ENCODE peak calls at places on chromosomes 16 and 17, in eight cellular contexts. One of them, this sample, is unnamed.

GRCh38 chr16:555528-556478 is 4.4 kb upstream of the PRR35 start:
- DNase-seq in putamen: no peak
- DNase-seq in lower leg skin: no peak
- DNase-seq in stomach: no peak
- DNase-seq in CD8-positive, alpha-beta T cell: no peak
- DNase-seq in heart right ventricle: no peak
- DNase-seq in CD4-positive, alpha-beta T cell: no peak
- DNase-seq in NCI-H1436: no peak
- DNase-seq in this sample: no peak

GRCh38 chr17:73187203-73187769 is 5.6 kb upstream of the COG1 start:
- DNase-seq in putamen: no peak
- DNase-seq in lower leg skin: no peak
- DNase-seq in stomach: peak
- DNase-seq in CD8-positive, alpha-beta T cell: no peak
- DNase-seq in heart right ventricle: no peak
- DNase-seq in CD4-positive, alpha-beta T cell: no peak
- DNase-seq in NCI-H1436: no peak
- DNase-seq in this sample: no peak

GRCh38 chr16:89341697-89342694 is 124.5 kb downstream of the ZNF778 start:
- DNase-seq in putamen: no peak
- DNase-seq in lower leg skin: no peak
- DNase-seq in stomach: no peak
- DNase-seq in CD8-positive, alpha-beta T cell: peak
- DNase-seq in heart right ventricle: no peak
- DNase-seq in CD4-positive, alpha-beta T cell: no peak
- DNase-seq in NCI-H1436: no peak
- DNase-seq in this sample: no peak

GRCh38 chr17:8846768-8847211 is 20.7 kb downstream of the PIK3R6 start:
- DNase-seq in putamen: peak
- DNase-seq in lower leg skin: no peak
- DNase-seq in stomach: no peak
- DNase-seq in CD8-positive, alpha-beta T cell: no peak
- DNase-seq in heart right ventricle: no peak
- DNase-seq in CD4-positive, alpha-beta T cell: no peak
- DNase-seq in NCI-H1436: no peak
- DNase-seq in this sample: peak

GRCh38 chr16:55253987-55254386 is 70.0 kb upstream of the IRX6 start:
- DNase-seq in putamen: no peak
- DNase-seq in lower leg skin: no peak
- DNase-seq in stomach: no peak
- DNase-seq in CD8-positive, alpha-beta T cell: no peak
- DNase-seq in heart right ventricle: no peak
- DNase-seq in CD4-positive, alpha-beta T cell: no peak
- DNase-seq in NCI-H1436: no peak
- DNase-seq in this sample: no peak

GRCh38 chr16:72823961-72824490 is 223.9 kb downstream of the ZFHX3 start:
- DNase-seq in putamen: no peak
- DNase-seq in lower leg skin: no peak
- DNase-seq in stomach: no peak
- DNase-seq in CD8-positive, alpha-beta T cell: no peak
- DNase-seq in heart right ventricle: no peak
- DNase-seq in CD4-positive, alpha-beta T cell: no peak
- DNase-seq in NCI-H1436: no peak
- DNase-seq in this sample: no peak

GRCh38 chr16:12611006-12611477 is 192.6 kb downstream of the CPPED1 start:
- DNase-seq in putamen: no peak
- DNase-seq in lower leg skin: no peak
- DNase-seq in stomach: no peak
- DNase-seq in CD8-positive, alpha-beta T cell: no peak
- DNase-seq in heart right ventricle: no peak
- DNase-seq in CD4-positive, alpha-beta T cell: no peak
- DNase-seq in NCI-H1436: no peak
- DNase-seq in this sample: no peak

GRCh38 chr16:20884240-20884556 is 16.0 kb downstream of the DCUN1D3 start:
- DNase-seq in putamen: no peak
- DNase-seq in lower leg skin: no peak
- DNase-seq in stomach: no peak
- DNase-seq in CD8-positive, alpha-beta T cell: no peak
- DNase-seq in heart right ventricle: no peak
- DNase-seq in CD4-positive, alpha-beta T cell: no peak
- DNase-seq in NCI-H1436: no peak
- DNase-seq in this sample: no peak

GRCh38 chr17:68441064-68441770 is 16.1 kb downstream of the WIPI1 start:
- DNase-seq in putamen: no peak
- DNase-seq in lower leg skin: peak
- DNase-seq in stomach: no peak
- DNase-seq in CD8-positive, alpha-beta T cell: no peak
- DNase-seq in heart right ventricle: no peak
- DNase-seq in CD4-positive, alpha-beta T cell: no peak
- DNase-seq in NCI-H1436: no peak
- DNase-seq in this sample: no peak

GRCh38 chr16:79150128-79150527 is 450.4 kb downstream of the MAF start:
- DNase-seq in putamen: no peak
- DNase-seq in lower leg skin: no peak
- DNase-seq in stomach: no peak
- DNase-seq in CD8-positive, alpha-beta T cell: no peak
- DNase-seq in heart right ventricle: no peak
- DNase-seq in CD4-positive, alpha-beta T cell: no peak
- DNase-seq in NCI-H1436: no peak
- DNase-seq in this sample: no peak

GRCh38 chr16:11308493-11309283 is 27.6 kb upstream of the PRM1 start:
- DNase-seq in putamen: no peak
- DNase-seq in lower leg skin: no peak
- DNase-seq in stomach: no peak
- DNase-seq in CD8-positive, alpha-beta T cell: no peak
- DNase-seq in heart right ventricle: no peak
- DNase-seq in CD4-positive, alpha-beta T cell: no peak
- DNase-seq in NCI-H1436: no peak
- DNase-seq in this sample: peak

GRCh38 chr17:71516149-71516548 is 604.7 kb upstream of the SOX9 start:
- DNase-seq in putamen: no peak
- DNase-seq in lower leg skin: no peak
- DNase-seq in stomach: no peak
- DNase-seq in CD8-positive, alpha-beta T cell: no peak
- DNase-seq in heart right ventricle: no peak
- DNase-seq in CD4-positive, alpha-beta T cell: no peak
- DNase-seq in NCI-H1436: peak
- DNase-seq in this sample: no peak

GRCh38 chr16:17470002-17470870 is 524 bp downstream of the XYLT1 start:
- DNase-seq in putamen: no peak
- DNase-seq in lower leg skin: peak
- DNase-seq in stomach: no peak
- DNase-seq in CD8-positive, alpha-beta T cell: peak
- DNase-seq in heart right ventricle: no peak
- DNase-seq in CD4-positive, alpha-beta T cell: peak
- DNase-seq in NCI-H1436: no peak
- DNase-seq in this sample: no peak

GRCh38 chr16:70437582-70438324 is 1.1 kb downstream of the ST3GAL2 start:
- DNase-seq in putamen: peak
- DNase-seq in lower leg skin: no peak
- DNase-seq in stomach: no peak
- DNase-seq in CD8-positive, alpha-beta T cell: peak
- DNase-seq in heart right ventricle: no peak
- DNase-seq in CD4-positive, alpha-beta T cell: no peak
- DNase-seq in NCI-H1436: no peak
- DNase-seq in this sample: no peak

GRCh38 chr16:86189934-86190333 is 291.0 kb downstream of the IRF8 start:
- DNase-seq in putamen: no peak
- DNase-seq in lower leg skin: no peak
- DNase-seq in stomach: no peak
- DNase-seq in CD8-positive, alpha-beta T cell: no peak
- DNase-seq in heart right ventricle: no peak
- DNase-seq in CD4-positive, alpha-beta T cell: no peak
- DNase-seq in NCI-H1436: no peak
- DNase-seq in this sample: no peak

GRCh38 chr17:335691-336090 is 16.9 kb downstream of the RPH3AL start:
- DNase-seq in putamen: no peak
- DNase-seq in lower leg skin: peak
- DNase-seq in stomach: no peak
- DNase-seq in CD8-positive, alpha-beta T cell: no peak
- DNase-seq in heart right ventricle: no peak
- DNase-seq in CD4-positive, alpha-beta T cell: no peak
- DNase-seq in NCI-H1436: no peak
- DNase-seq in this sample: peak

GRCh38 chr17:39929657-39930407 is 2.3 kb downstream of the LRRC3C start:
- DNase-seq in putamen: no peak
- DNase-seq in lower leg skin: no peak
- DNase-seq in stomach: no peak
- DNase-seq in CD8-positive, alpha-beta T cell: no peak
- DNase-seq in heart right ventricle: no peak
- DNase-seq in CD4-positive, alpha-beta T cell: no peak
- DNase-seq in NCI-H1436: no peak
- DNase-seq in this sample: no peak

GRCh38 chr17:76492250-76492988 is 8.8 kb downstream of the RHBDF2 start:
- DNase-seq in putamen: no peak
- DNase-seq in lower leg skin: no peak
- DNase-seq in stomach: no peak
- DNase-seq in CD8-positive, alpha-beta T cell: peak
- DNase-seq in heart right ventricle: peak
- DNase-seq in CD4-positive, alpha-beta T cell: no peak
- DNase-seq in NCI-H1436: peak
- DNase-seq in this sample: no peak

GRCh38 chr16:58843675-58844074 is 109.6 kb upstream of the GOT2 start:
- DNase-seq in putamen: no peak
- DNase-seq in lower leg skin: no peak
- DNase-seq in stomach: no peak
- DNase-seq in CD8-positive, alpha-beta T cell: no peak
- DNase-seq in heart right ventricle: no peak
- DNase-seq in CD4-positive, alpha-beta T cell: no peak
- DNase-seq in NCI-H1436: no peak
- DNase-seq in this sample: no peak

GRCh38 chr17:56292628-56293027 is 139.4 kb downstream of the ANKFN1 start:
- DNase-seq in putamen: no peak
- DNase-seq in lower leg skin: no peak
- DNase-seq in stomach: no peak
- DNase-seq in CD8-positive, alpha-beta T cell: no peak
- DNase-seq in heart right ventricle: no peak
- DNase-seq in CD4-positive, alpha-beta T cell: no peak
- DNase-seq in NCI-H1436: no peak
- DNase-seq in this sample: no peak

GRCh38 chr16:69848635-69849545 is 86.8 kb downstream of the WWP2 start:
- DNase-seq in putamen: peak
- DNase-seq in lower leg skin: peak
- DNase-seq in stomach: peak
- DNase-seq in CD8-positive, alpha-beta T cell: no peak
- DNase-seq in heart right ventricle: peak
- DNase-seq in CD4-positive, alpha-beta T cell: no peak
- DNase-seq in NCI-H1436: no peak
- DNase-seq in this sample: no peak

GRCh38 chr16:73473713-73474112 is 425.8 kb upstream of the ZFHX3 start:
- DNase-seq in putamen: no peak
- DNase-seq in lower leg skin: no peak
- DNase-seq in stomach: no peak
- DNase-seq in CD8-positive, alpha-beta T cell: no peak
- DNase-seq in heart right ventricle: no peak
- DNase-seq in CD4-positive, alpha-beta T cell: no peak
- DNase-seq in NCI-H1436: no peak
- DNase-seq in this sample: no peak

GRCh38 chr17:79042421-79043190 is 18.6 kb downstream of the C1QTNF1 start:
- DNase-seq in putamen: no peak
- DNase-seq in lower leg skin: peak
- DNase-seq in stomach: peak
- DNase-seq in CD8-positive, alpha-beta T cell: peak
- DNase-seq in heart right ventricle: peak
- DNase-seq in CD4-positive, alpha-beta T cell: peak
- DNase-seq in NCI-H1436: peak
- DNase-seq in this sample: peak

GRCh38 chr17:7042507-7043194 is 1.2 kb downstream of the SLC16A11 start:
- DNase-seq in putamen: no peak
- DNase-seq in lower leg skin: no peak
- DNase-seq in stomach: no peak
- DNase-seq in CD8-positive, alpha-beta T cell: peak
- DNase-seq in heart right ventricle: peak
- DNase-seq in CD4-positive, alpha-beta T cell: no peak
- DNase-seq in NCI-H1436: no peak
- DNase-seq in this sample: peak

GRCh38 chr16:19410435-19411153 is 7.1 kb upstream of the TMC5 start:
- DNase-seq in putamen: no peak
- DNase-seq in lower leg skin: no peak
- DNase-seq in stomach: peak
- DNase-seq in CD8-positive, alpha-beta T cell: no peak
- DNase-seq in heart right ventricle: peak
- DNase-seq in CD4-positive, alpha-beta T cell: no peak
- DNase-seq in NCI-H1436: no peak
- DNase-seq in this sample: peak

GRCh38 chr16:68728558-68728957 is 8.5 kb upstream of the CDH1 start:
- DNase-seq in putamen: no peak
- DNase-seq in lower leg skin: no peak
- DNase-seq in stomach: no peak
- DNase-seq in CD8-positive, alpha-beta T cell: no peak
- DNase-seq in heart right ventricle: no peak
- DNase-seq in CD4-positive, alpha-beta T cell: no peak
- DNase-seq in NCI-H1436: no peak
- DNase-seq in this sample: no peak

GRCh38 chr16:27315333-27316037 is 1.7 kb downstream of the IL4R start:
- DNase-seq in putamen: no peak
- DNase-seq in lower leg skin: peak
- DNase-seq in stomach: peak
- DNase-seq in CD8-positive, alpha-beta T cell: peak
- DNase-seq in heart right ventricle: peak
- DNase-seq in CD4-positive, alpha-beta T cell: peak
- DNase-seq in NCI-H1436: no peak
- DNase-seq in this sample: peak

GRCh38 chr16:69890891-69891282 is 60.2 kb upstream of the CLEC18A start:
- DNase-seq in putamen: no peak
- DNase-seq in lower leg skin: no peak
- DNase-seq in stomach: no peak
- DNase-seq in CD8-positive, alpha-beta T cell: no peak
- DNase-seq in heart right ventricle: no peak
- DNase-seq in CD4-positive, alpha-beta T cell: no peak
- DNase-seq in NCI-H1436: peak
- DNase-seq in this sample: no peak

GRCh38 chr16:27258241-27258734 is 10.3 kb downstream of the NSMCE1 start:
- DNase-seq in putamen: no peak
- DNase-seq in lower leg skin: no peak
- DNase-seq in stomach: no peak
- DNase-seq in CD8-positive, alpha-beta T cell: no peak
- DNase-seq in heart right ventricle: no peak
- DNase-seq in CD4-positive, alpha-beta T cell: no peak
- DNase-seq in NCI-H1436: no peak
- DNase-seq in this sample: no peak

GRCh38 chr17:78839762-78840529 is 668 bp downstream of the USP36 start:
- DNase-seq in putamen: no peak
- DNase-seq in lower leg skin: peak
- DNase-seq in stomach: peak
- DNase-seq in CD8-positive, alpha-beta T cell: peak
- DNase-seq in heart right ventricle: no peak
- DNase-seq in CD4-positive, alpha-beta T cell: no peak
- DNase-seq in NCI-H1436: no peak
- DNase-seq in this sample: peak

GRCh38 chr17:4641297-4642195 is at the start of gene ALOX15:
- DNase-seq in putamen: no peak
- DNase-seq in lower leg skin: no peak
- DNase-seq in stomach: no peak
- DNase-seq in CD8-positive, alpha-beta T cell: no peak
- DNase-seq in heart right ventricle: no peak
- DNase-seq in CD4-positive, alpha-beta T cell: no peak
- DNase-seq in NCI-H1436: no peak
- DNase-seq in this sample: peak

GRCh38 chr16:7397901-7398300 is 65.3 kb downstream of the RBFOX1 start:
- DNase-seq in putamen: no peak
- DNase-seq in lower leg skin: no peak
- DNase-seq in stomach: no peak
- DNase-seq in CD8-positive, alpha-beta T cell: no peak
- DNase-seq in heart right ventricle: no peak
- DNase-seq in CD4-positive, alpha-beta T cell: no peak
- DNase-seq in NCI-H1436: no peak
- DNase-seq in this sample: no peak

GRCh38 chr16:31063843-31064611 is 10.0 kb downstream of the ZNF668 start:
- DNase-seq in putamen: no peak
- DNase-seq in lower leg skin: peak
- DNase-seq in stomach: no peak
- DNase-seq in CD8-positive, alpha-beta T cell: peak
- DNase-seq in heart right ventricle: no peak
- DNase-seq in CD4-positive, alpha-beta T cell: no peak
- DNase-seq in NCI-H1436: no peak
- DNase-seq in this sample: no peak

GRCh38 chr17:37650419-37651003 is 7.3 kb upstream of the DDX52 start:
- DNase-seq in putamen: peak
- DNase-seq in lower leg skin: no peak
- DNase-seq in stomach: no peak
- DNase-seq in CD8-positive, alpha-beta T cell: no peak
- DNase-seq in heart right ventricle: no peak
- DNase-seq in CD4-positive, alpha-beta T cell: no peak
- DNase-seq in NCI-H1436: no peak
- DNase-seq in this sample: peak